ENCODE peak calls at places on chromosomes 12 and 14, in seven cellular contexts. N, K, F, D, A, V and L are unnamed samples.

GRCh38 chr12:121648458-121649028 is 20.9 kb downstream of the MORN3 start:
- DNase-seq in N (no peak), D (no peak), K (no peak), A (no peak), F (no peak), V (peak; percentile 21), L (no peak)

GRCh38 chr12:75661927-75662326 is 150.5 kb upstream of the KRR1 start:
- DNase-seq in F (no peak), N (no peak), K (peak; percentile 69), D (peak; percentile 56), A (no peak), V (no peak), L (no peak)

GRCh38 chr12:60180298-60180697 is 584.5 kb downstream of the SLC16A7 start:
- DNase-seq in K (no peak), V (no peak), D (no peak), A (no peak), F (no peak), N (no peak), L (no peak)

GRCh38 chr14:68891851-68892660 is 87.0 kb downstream of the ACTN1 start:
- DNase-seq in K (peak; percentile 80), V (peak; percentile 39), N (no peak), D (peak; percentile 25), A (no peak), F (no peak), L (no peak)

GRCh38 chr12:23949212-23950010 is at the start of gene SOX5:
- DNase-seq in N (no peak), D (peak; percentile 69), F (no peak), V (peak; percentile 37), A (peak; percentile 72), K (peak; percentile 68), L (no peak)

GRCh38 chr14:23057757-23058653 is 685 bp upstream of the CDH24 start:
- DNase-seq in A (peak; percentile 80), K (peak; percentile 76), F (peak; percentile 95), N (no peak), V (peak; percentile 95), D (peak; percentile 88), L (peak; percentile 85)

GRCh38 chr14:31692376-31692781 is 131.2 kb downstream of the NUBPL start:
- DNase-seq in F (no peak), D (peak; percentile 25), N (peak; percentile 14), V (no peak), A (no peak), K (peak; percentile 5), L (no peak)

GRCh38 chr12:64256166-64256800 is 34.2 kb upstream of the KICS2 start:
- DNase-seq in N (peak; percentile 23), F (no peak), K (peak; percentile 67), A (peak; percentile 42), V (no peak), D (peak; percentile 81), L (no peak)

GRCh38 chr14:82112210-82112839 is 578.7 kb upstream of the SEL1L start:
- DNase-seq in K (no peak), F (no peak), V (no peak), N (no peak), D (no peak), A (no peak), L (no peak)
- H3K4me3 ChIP-seq in K (no peak overlapping the region), F (no peak overlapping the region), V (no peak overlapping the region), N (no peak overlapping the region), D (no peak overlapping the region), A (no peak overlapping the region), L (no peak overlapping the region)

GRCh38 chr12:118356809-118357326 is 15.8 kb downstream of the TAOK3 start:
- DNase-seq in A (no peak), D (peak; percentile 79), V (no peak), N (peak; percentile 85), F (no peak), K (peak; percentile 92), L (no peak)
- H3K4me3 ChIP-seq in A (no peak overlapping the region), D (no peak overlapping the region), V (no peak overlapping the region), N (no peak overlapping the region), F (no peak overlapping the region), K (no peak overlapping the region), L (no peak overlapping the region)

DNA sequence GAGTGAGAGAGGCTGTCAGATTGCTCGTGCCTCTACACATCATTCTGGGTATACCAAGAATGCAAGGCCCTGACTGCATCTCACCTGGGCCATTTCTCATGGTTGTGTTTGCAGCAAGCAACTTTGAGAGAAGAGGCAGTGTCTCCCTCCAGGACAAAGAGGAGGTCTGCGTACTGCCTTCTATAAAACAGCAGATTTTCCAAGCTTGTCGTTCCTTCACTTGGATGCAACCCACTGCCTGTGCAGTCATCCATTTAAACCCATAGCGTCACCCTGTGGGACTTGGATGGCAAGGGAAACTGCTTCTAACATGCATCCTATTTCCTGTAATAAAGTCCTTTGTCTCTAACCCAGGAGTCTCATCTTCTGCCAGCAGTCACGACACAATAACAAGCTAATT is 1.3 kb downstream of the POMT2 start:
- DNase-seq in N (no peak), K (no peak), D (no peak), A (no peak), V (no peak), F (peak; percentile 16), L (no peak)
- H3K4me3 ChIP-seq in N (no peak overlapping the region), K (no peak overlapping the region), D (no peak overlapping the region), A (no peak overlapping the region), V (no peak overlapping the region), F (peak overlapping the region; percentile 94), L (no peak overlapping the region)

GRCh38 chr12:110667671-110668070 is 21.2 kb downstream of the HVCN1 start:
- DNase-seq in D (no peak), F (no peak), V (no peak), K (no peak), A (no peak), N (no peak), L (no peak)

GRCh38 chr12:110668480-110669192 is 20.3 kb downstream of the HVCN1 start:
- DNase-seq in V (no peak), A (no peak), F (no peak), D (no peak), N (no peak), K (no peak), L (no peak)

GRCh38 chr12:110666892-110667291 is 22.0 kb downstream of the HVCN1 start:
- DNase-seq in D (no peak), F (no peak), N (no peak), V (no peak), A (no peak), K (no peak), L (no peak)

GRCh38 chr12:110670161-110670701 is 18.7 kb downstream of the HVCN1 start:
- DNase-seq in N (no peak), V (no peak), K (no peak), F (no peak), D (no peak), A (no peak), L (no peak)

DNA sequence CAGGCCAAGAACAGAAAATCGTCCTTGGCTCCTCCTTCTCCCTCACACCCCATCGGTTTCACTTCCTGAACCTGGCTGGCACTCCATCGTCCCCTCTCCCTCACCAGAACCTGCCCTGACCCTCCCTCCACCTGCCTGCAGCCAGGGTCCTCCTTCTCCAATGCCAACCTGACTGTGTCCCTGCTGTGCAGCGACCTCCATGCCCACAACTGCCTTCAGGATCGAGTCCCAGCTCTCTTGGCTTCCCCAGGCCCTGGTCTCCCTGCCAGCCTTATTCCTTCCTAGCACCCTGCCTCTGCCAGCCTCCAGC is 19.8 kb downstream of the HVCN1 start:
- DNase-seq in F (no peak), A (no peak), N (no peak), D (no peak), K (no peak), V (no peak), L (no peak)
- H3K4me3 ChIP-seq in F (no peak overlapping the region), A (no peak overlapping the region), N (no peak overlapping the region), D (no peak overlapping the region), K (no peak overlapping the region), V (no peak overlapping the region), L (no peak overlapping the region)

GRCh38 chr12:71005166-71005565 is 84.6 kb upstream of the PTPRR start:
- DNase-seq in A (no peak), K (no peak), D (no peak), V (no peak), F (no peak), N (no peak), L (no peak)
- H3K4me3 ChIP-seq in A (no peak overlapping the region), K (no peak overlapping the region), D (no peak overlapping the region), V (no peak overlapping the region), F (no peak overlapping the region), N (no peak overlapping the region), L (no peak overlapping the region)

GRCh38 chr12:111756681-111757080 is 10.1 kb upstream of the ALDH2 start:
- DNase-seq in K (no peak), A (no peak), N (no peak), V (no peak), F (no peak), D (no peak), L (no peak)

GRCh38 chr12:111759991-111760390 is 6.7 kb upstream of the ALDH2 start:
- DNase-seq in F (no peak), N (no peak), K (no peak), D (no peak), A (no peak), V (peak; percentile 16), L (no peak)

GRCh38 chr12:111757361-111758119 is 9.2 kb upstream of the ALDH2 start:
- DNase-seq in V (peak; percentile 82), F (no peak), D (peak; percentile 81), A (no peak), K (peak; percentile 65), N (no peak), L (no peak)

GRCh38 chr12:111759276-111759675 is 7.5 kb upstream of the ALDH2 start:
- DNase-seq in D (no peak), K (no peak), F (no peak), N (no peak), A (no peak), V (no peak), L (no peak)

DNA sequence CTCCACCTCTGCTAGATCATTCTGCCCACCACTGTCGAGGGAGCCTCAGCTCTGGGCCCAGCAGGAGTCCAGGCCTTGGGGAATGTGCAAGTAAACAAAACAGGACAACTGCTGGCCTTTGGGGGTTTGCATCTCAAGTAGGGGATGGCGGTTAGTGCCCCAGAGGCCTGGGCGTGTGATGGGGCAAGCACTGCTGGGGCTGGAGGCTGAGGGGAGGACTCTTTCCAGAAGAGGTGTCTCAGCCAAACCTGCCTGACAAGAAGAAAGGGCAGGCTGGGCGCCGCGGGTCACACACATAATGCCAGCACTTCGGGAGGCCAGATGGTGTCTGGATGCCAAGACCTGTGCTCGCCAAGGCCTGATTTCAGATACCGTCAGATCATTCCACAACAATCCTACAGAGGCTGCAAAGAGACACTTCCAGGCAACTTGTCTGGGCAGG is 8.6 kb upstream of the ALDH2 start:
- DNase-seq in K (no peak), F (peak; percentile 86), D (no peak), V (peak; percentile 80), A (no peak), N (no peak), L (no peak)
- H3K4me3 ChIP-seq in K (no peak overlapping the region), F (no peak overlapping the region), D (no peak overlapping the region), V (no peak overlapping the region), A (no peak overlapping the region), N (no peak overlapping the region), L (no peak overlapping the region)

GRCh38 chr12:122887817-122888212 is 8.1 kb downstream of the VPS37B start:
- DNase-seq in A (no peak), D (no peak), F (peak; percentile 54), N (no peak), V (no peak), K (no peak), L (no peak)

GRCh38 chr12:122884091-122884826 is 11.7 kb downstream of the VPS37B start:
- DNase-seq in V (no peak), F (peak; percentile 34), D (no peak), A (no peak), N (no peak), K (peak; percentile 17), L (no peak)

GRCh38 chr12:122884860-122885259 is 11.1 kb downstream of the VPS37B start:
- DNase-seq in F (no peak), A (no peak), K (peak; percentile 17), N (no peak), V (no peak), D (no peak), L (no peak)

GRCh38 chr12:122886851-122887816 is 8.8 kb downstream of the VPS37B start:
- DNase-seq in A (no peak), F (peak; percentile 47), N (no peak), V (no peak), K (peak; percentile 76), D (peak; percentile 35), L (no peak)

GRCh38 chr12:122886161-122886560 is 9.8 kb downstream of the VPS37B start:
- DNase-seq in A (no peak), D (no peak), N (no peak), V (no peak), K (no peak), F (no peak), L (no peak)
- H3K4me3 ChIP-seq in A (no peak overlapping the region), D (no peak overlapping the region), N (no peak overlapping the region), V (no peak overlapping the region), K (no peak overlapping the region), F (no peak overlapping the region), L (no peak overlapping the region)